ENCODE peak calls at places on chromosomes 3 and 15, in seven cellular contexts. B is skeletal muscle cell; D is bronchial epithelial cell; H is activated CD8-positive, alpha-beta T cell treated with anti-CD3 and anti-CD28 coated beads for 36 hours; F is IMR-90; Z is RCC 7860; K is NCI-H1092. R is an unnamed sample.

GRCh38 chr3:183244981-183245476 is 8.0 kb upstream of the B3GNT5 start:
- DNase-seq in B (no peak), K (no peak), Z (no peak), H (no peak), F (no peak), D (no peak), R (no peak)

GRCh38 chr3:59429203-59429602 is 379.4 kb upstream of the CFAP20DC start:
- DNase-seq in K (no peak), Z (no peak), H (no peak), D (no peak), F (peak), B (no peak), R (no peak)

GRCh38 chr3:188734395-188734794 is 437.4 kb upstream of the TPRG1 start:
- DNase-seq in Z (no peak), H (no peak), K (peak), F (no peak), D (no peak), B (peak), R (peak)

GRCh38 chr3:143134446-143134845 is 14.9 kb downstream of the CHST2 start:
- DNase-seq in K (peak), D (no peak), F (no peak), Z (no peak), H (no peak), B (no peak), R (peak)

GRCh38 chr3:72630614-72631344 is 217.5 kb downstream of the SHQ1 start:
- DNase-seq in D (no peak), K (no peak), B (no peak), H (no peak), Z (peak), F (no peak), R (no peak)

GRCh38 chr3:124489506-124489905 is 240.7 kb upstream of the UMPS start:
- DNase-seq in F (no peak), B (no peak), Z (no peak), K (no peak), H (no peak), D (no peak), R (no peak)

GRCh38 chr3:98574157-98574556 is 19.3 kb downstream of the CPOX start:
- DNase-seq in B (no peak), Z (no peak), K (no peak), F (no peak), D (no peak), H (peak), R (no peak)

GRCh38 chr15:64045774-64046346 is 425 bp downstream of the DAPK2 start:
- DNase-seq in K (no peak), H (no peak), D (no peak), F (no peak), Z (no peak), B (no peak), R (peak)

GRCh38 chr15:39573844-39574243 is 7.0 kb upstream of the THBS1 start:
- DNase-seq in Z (no peak), F (peak), H (no peak), B (no peak), K (no peak), D (no peak), R (peak)

GRCh38 chr3:5187920-5188418 is 462 bp downstream of the EDEM1 start:
- DNase-seq in Z (no peak), B (no peak), K (no peak), D (no peak), H (peak), F (peak), R (no peak)

GRCh38 chr3:53570709-53571108 is 76.3 kb downstream of the CACNA1D start:
- DNase-seq in B (peak), F (peak), Z (no peak), D (peak), K (no peak), H (no peak), R (peak)

GRCh38 chr15:69755571-69756310 is 303.1 kb downstream of the RPLP1 start:
- DNase-seq in D (no peak), B (peak), Z (peak), K (no peak), H (peak), F (no peak), R (no peak)

GRCh38 chr15:48385031-48385430 is 53.8 kb downstream of the DUT start:
- DNase-seq in H (no peak), K (no peak), B (no peak), Z (peak), D (no peak), F (peak), R (peak)

GRCh38 chr3:103388214-103388613 is 953.4 kb downstream of the ZPLD1 start:
- DNase-seq in B (peak), D (no peak), F (peak), Z (no peak), H (no peak), K (no peak), R (peak)

GRCh38 chr3:197891-198491 is 1.4 kb downstream of the CHL1 start:
- DNase-seq in H (no peak), D (no peak), F (no peak), Z (no peak), K (no peak), B (no peak), R (no peak)

GRCh38 chr3:14516738-14517345 is 23.3 kb downstream of the GRIP2 start:
- DNase-seq in D (no peak), H (no peak), K (no peak), Z (no peak), F (no peak), B (no peak), R (no peak)

GRCh38 chr3:53044371-53045106 is 1.3 kb downstream of the SFMBT1 start:
- DNase-seq in K (no peak), H (peak), F (peak), B (no peak), Z (no peak), D (peak), R (peak)

GRCh38 chr3:144403040-144403457 is 431.4 kb downstream of the DIPK2A start:
- DNase-seq in D (peak), Z (no peak), K (no peak), F (no peak), B (no peak), H (no peak), R (peak)

GRCh38 chr15:74335396-74335795 is 32.0 kb downstream of the CYP11A1 start:
- DNase-seq in B (no peak), Z (no peak), H (no peak), D (no peak), K (no peak), F (no peak), R (no peak)

GRCh38 chr15:43774062-43774461 is 2.7 kb downstream of the ELL3 start:
- DNase-seq in H (no peak), Z (no peak), D (no peak), K (no peak), F (no peak), B (no peak), R (no peak)

GRCh38 chr3:83567935-83568334 is 1390.9 kb upstream of the CADM2 start:
- DNase-seq in B (no peak), H (no peak), K (no peak), Z (no peak), F (no peak), D (no peak), R (no peak)

GRCh38 chr15:74044267-74045110 is 37.9 kb downstream of the GOLGA6A start:
- DNase-seq in D (no peak), K (no peak), H (no peak), Z (no peak), B (no peak), F (no peak), R (no peak)

GRCh38 chr3:155727836-155728235 is 17.0 kb downstream of the PLCH1 start:
- DNase-seq in H (no peak), D (no peak), B (no peak), Z (no peak), K (no peak), F (no peak), R (no peak)

GRCh38 chr15:27865323-27865922 is 233.7 kb downstream of the OCA2 start:
- DNase-seq in D (no peak), Z (no peak), B (no peak), H (no peak), F (no peak), K (no peak), R (no peak)

GRCh38 chr15:45631831-45632230 is 3.0 kb upstream of the SQOR start:
- DNase-seq in H (no peak), B (no peak), K (no peak), Z (peak), D (peak), F (peak), R (no peak)

GRCh38 chr3:193870376-193871092 is 265.4 kb upstream of the HES1 start:
- DNase-seq in H (no peak), K (no peak), F (peak), Z (no peak), D (peak), B (no peak), R (no peak)

GRCh38 chr15:49706805-49707204 is 86.0 kb downstream of the DTWD1 start:
- DNase-seq in Z (no peak), H (no peak), D (no peak), B (no peak), F (no peak), K (no peak), R (peak)

GRCh38 chr3:8737301-8737700 is 3.7 kb downstream of the CAV3 start:
- DNase-seq in H (no peak), Z (no peak), B (no peak), F (no peak), K (no peak), D (no peak), R (no peak)

GRCh38 chr15:92165001-92165346 is 228.7 kb upstream of the ST8SIA2 start:
- DNase-seq in K (no peak), D (no peak), F (no peak), Z (no peak), H (no peak), B (no peak), R (no peak)

GRCh38 chr3:134389865-134390264 is 15.6 kb upstream of the AMOTL2 start:
- DNase-seq in H (no peak), K (no peak), Z (no peak), F (no peak), B (no peak), D (no peak), R (no peak)

GRCh38 chr3:78919021-78919755 is 848.6 kb downstream of the ROBO1 start:
- DNase-seq in H (peak), D (peak), K (no peak), B (peak), Z (peak), F (peak), R (peak)

GRCh38 chr3:146218880-146219866 is 31.7 kb downstream of the PLSCR4 start:
- DNase-seq in B (no peak), D (peak), F (peak), H (peak), K (no peak), Z (no peak), R (peak)

GRCh38 chr15:80317389-80318169 is 65.6 kb upstream of the CTXND1 start:
- DNase-seq in F (peak), H (peak), D (peak), K (no peak), B (peak), Z (peak), R (peak)

GRCh38 chr15:39888809-39889208 is 31.3 kb downstream of the GPR176 start:
- DNase-seq in H (no peak), D (peak), F (no peak), B (no peak), Z (no peak), K (no peak), R (peak)

GRCh38 chr3:44529927-44530326 is 25.1 kb upstream of the ZKSCAN7 start:
- DNase-seq in Z (no peak), B (no peak), F (peak), H (peak), D (no peak), K (no peak), R (peak)

GRCh38 chr15:42233107-42233506 is 25.0 kb upstream of the VPS39 start:
- DNase-seq in B (no peak), F (no peak), Z (no peak), H (no peak), D (no peak), K (no peak), R (no peak)

GRCh38 chr3:25971736-25972135 is 181.8 kb downstream of the OXSM start:
- DNase-seq in H (no peak), F (no peak), B (no peak), K (no peak), D (no peak), Z (no peak), R (no peak)

GRCh38 chr3:192834428-192834827 is 83.2 kb downstream of the MB21D2 start:
- DNase-seq in K (no peak), Z (no peak), H (no peak), B (no peak), F (no peak), D (no peak), R (peak)

GRCh38 chr3:165532851-165533250 is 304.4 kb downstream of the BCHE start:
- DNase-seq in K (no peak), H (no peak), Z (no peak), D (no peak), B (no peak), F (no peak), R (no peak)

R was measured in EH.